ENCODE peak calls at places on chromosomes 3 and 15, in four cellular contexts. One of them, this sample, is unnamed.

GRCh38 chr3:120404876-120405275 is 45.9 kb downstream of the FSTL1 start:
- DNase-seq in IMR-90: peak
- DNase-seq in kidney: no peak
- DNase-seq in BJ: no peak
- DNase-seq in this sample: no peak

GRCh38 chr3:180704532-180704931 is 25.2 kb upstream of the CCDC39 start:
- DNase-seq in IMR-90: no peak
- DNase-seq in BJ: no peak
- DNase-seq in kidney: no peak
- DNase-seq in this sample: no peak

GRCh38 chr15:40789119-40789518 is 17.8 kb upstream of the ZFYVE19 start:
- DNase-seq in IMR-90: no peak
- DNase-seq in kidney: no peak
- DNase-seq in BJ: no peak
- DNase-seq in this sample: no peak

GRCh38 chr3:19798324-19798723 is 135.7 kb downstream of the EFHB start:
- DNase-seq in BJ: no peak
- DNase-seq in kidney: no peak
- DNase-seq in IMR-90: no peak
- DNase-seq in this sample: no peak

GRCh38 chr15:61809216-61809615 is 251.0 kb downstream of the VPS13C start:
- DNase-seq in kidney: no peak
- DNase-seq in IMR-90: no peak
- DNase-seq in BJ: no peak
- DNase-seq in this sample: no peak

GRCh38 chr3:127767126-127767525 is 55.2 kb downstream of the MGLL start:
- DNase-seq in kidney: no peak
- DNase-seq in BJ: no peak
- DNase-seq in IMR-90: no peak
- DNase-seq in this sample: no peak

GRCh38 chr3:114942773-114943172 is 204.3 kb downstream of the ZBTB20 start:
- DNase-seq in IMR-90: no peak
- DNase-seq in kidney: no peak
- DNase-seq in BJ: no peak
- DNase-seq in this sample: no peak

GRCh38 chr3:35200056-35200455 is 439.3 kb upstream of the ARPP21 start:
- DNase-seq in kidney: no peak
- DNase-seq in IMR-90: no peak
- DNase-seq in BJ: no peak
- DNase-seq in this sample: no peak

GRCh38 chr3:94172695-94173310 is 109.9 kb downstream of the NSUN3 start:
- DNase-seq in BJ: no peak
- DNase-seq in IMR-90: no peak
- DNase-seq in kidney: no peak
- DNase-seq in this sample: no peak

GRCh38 chr15:61994216-61994615 is 66.0 kb downstream of the VPS13C start:
- DNase-seq in IMR-90: peak
- DNase-seq in kidney: no peak
- DNase-seq in BJ: peak
- DNase-seq in this sample: no peak

GRCh38 chr15:70140543-70141375 is 43.0 kb upstream of the TLE3 start:
- DNase-seq in kidney: no peak
- DNase-seq in IMR-90: peak
- DNase-seq in BJ: no peak
- DNase-seq in this sample: no peak
- H3K4me3 ChIP-seq in kidney: peak
- H3K4me3 ChIP-seq in IMR-90: no peak
- H3K4me3 ChIP-seq in BJ: no peak
- H3K4me3 ChIP-seq in this sample: no peak

GRCh38 chr3:108090066-108090700 is 648 bp downstream of the CD47 start:
- DNase-seq in BJ: no peak
- DNase-seq in IMR-90: peak
- DNase-seq in kidney: no peak
- DNase-seq in this sample: no peak

GRCh38 chr3:108089544-108089943 is 1.3 kb downstream of the CD47 start:
- DNase-seq in IMR-90: no peak
- DNase-seq in BJ: no peak
- DNase-seq in kidney: no peak
- DNase-seq in this sample: no peak

GRCh38 chr3:108086653-108087052 is 4.2 kb downstream of the CD47 start:
- DNase-seq in BJ: no peak
- DNase-seq in IMR-90: no peak
- DNase-seq in kidney: no peak
- DNase-seq in this sample: no peak

GRCh38 chr3:108088146-108088545 is 2.7 kb downstream of the CD47 start:
- DNase-seq in kidney: no peak
- DNase-seq in IMR-90: no peak
- DNase-seq in BJ: no peak
- DNase-seq in this sample: no peak

DNA sequence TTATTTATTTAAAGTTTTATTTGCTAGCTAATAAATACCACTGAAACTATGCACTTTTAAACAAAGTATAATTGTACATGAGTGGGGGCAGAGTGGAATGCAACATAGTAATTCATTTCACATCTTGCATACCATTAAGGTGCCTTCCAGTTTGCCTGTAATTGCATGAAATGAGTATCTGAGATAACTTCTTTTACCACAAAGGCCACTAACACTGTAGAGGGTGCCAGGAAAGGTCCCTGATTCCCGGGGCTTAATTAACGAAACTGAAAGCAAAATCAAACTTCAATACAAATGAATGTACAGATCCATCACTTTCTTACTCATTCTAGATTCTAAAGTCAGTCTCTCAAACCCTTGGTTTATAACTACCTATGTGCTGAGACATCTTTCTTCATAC is 2.1 kb downstream of the CD47 start:
- DNase-seq in IMR-90: peak
- DNase-seq in kidney: no peak
- DNase-seq in BJ: no peak
- DNase-seq in this sample: no peak
- H3K4me3 ChIP-seq in IMR-90: peak
- H3K4me3 ChIP-seq in kidney: peak
- H3K4me3 ChIP-seq in BJ: no peak
- H3K4me3 ChIP-seq in this sample: peak

GRCh38 chr15:99253381-99254090 is 2.3 kb downstream of the LRRC28 start:
- DNase-seq in BJ: peak
- DNase-seq in IMR-90: peak
- DNase-seq in kidney: no peak
- DNase-seq in this sample: peak
- H3K4me3 ChIP-seq in BJ: no peak
- H3K4me3 ChIP-seq in IMR-90: no peak
- H3K4me3 ChIP-seq in kidney: peak
- H3K4me3 ChIP-seq in this sample: no peak

GRCh38 chr15:43441316-43441715 is 51.6 kb downstream of the TP53BP1 start:
- DNase-seq in BJ: no peak
- DNase-seq in IMR-90: peak
- DNase-seq in kidney: no peak
- DNase-seq in this sample: peak
- H3K4me3 ChIP-seq in BJ: no peak
- H3K4me3 ChIP-seq in IMR-90: no peak
- H3K4me3 ChIP-seq in kidney: no peak
- H3K4me3 ChIP-seq in this sample: no peak

DNA sequence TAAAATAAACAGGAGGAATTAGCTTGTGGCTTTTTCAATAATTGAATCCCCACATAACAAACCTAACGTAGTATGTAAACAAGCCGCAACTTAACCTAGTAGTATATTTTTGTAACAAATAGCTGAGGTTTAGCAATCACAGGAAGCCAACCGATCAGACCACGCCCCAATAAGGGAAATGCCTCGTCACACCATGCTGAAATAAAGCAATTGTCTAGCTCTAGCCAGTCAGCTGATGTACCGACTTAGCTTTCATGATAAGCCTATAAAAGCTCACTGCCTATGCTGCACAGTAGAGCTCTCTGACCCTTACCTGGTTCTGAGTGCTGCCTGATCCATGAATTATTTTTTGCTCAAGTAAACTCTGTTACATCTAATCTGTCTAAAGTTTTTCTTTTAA is 208.9 kb downstream of the ROBO1 start:
- DNase-seq in kidney: no peak
- DNase-seq in IMR-90: no peak
- DNase-seq in BJ: no peak
- DNase-seq in this sample: no peak
- H3K4me3 ChIP-seq in kidney: no peak
- H3K4me3 ChIP-seq in IMR-90: no peak
- H3K4me3 ChIP-seq in BJ: no peak
- H3K4me3 ChIP-seq in this sample: no peak

This sample was measured in HFF-Myc.